ENCODE peak calls at places on chromosome 14, in nine cellular contexts. Q, L, C, J, U, Z, A, N and M are unnamed samples.

GRCh38 chr14:76256545-76256944 is 104.8 kb downstream of the GPATCH2L start:
- DNase-seq in Z (no peak), C (no peak), L (peak), N (no peak), A (no peak), J (no peak), U (no peak), Q (no peak), M (no peak)

GRCh38 chr14:87989613-87990299 is 3.2 kb downstream of the GALC start:
- DNase-seq in N (no peak), Z (no peak), A (no peak), C (no peak), J (no peak), U (no peak), Q (no peak), L (no peak), M (no peak)

GRCh38 chr14:69268763-69269162 is 8.8 kb downstream of the GALNT16 start:
- DNase-seq in A (no peak), U (peak), C (peak), Z (peak), N (no peak), L (peak), Q (no peak), J (peak), M (peak)

GRCh38 chr14:100861188-100861936 is 35.4 kb downstream of the MEG3 start:
- DNase-seq in L (peak), Q (peak), J (no peak), U (no peak), N (no peak), C (no peak), Z (peak), A (no peak), M (peak)

GRCh38 chr14:52073251-52073650 is 4.4 kb upstream of the NID2 start:
- DNase-seq in U (no peak), J (peak), N (no peak), C (peak), A (no peak), Z (peak), Q (no peak), L (no peak), M (no peak)

GRCh38 chr14:34426313-34427295 is 35.4 kb downstream of the SPTSSA start:
- DNase-seq in N (no peak), C (no peak), L (no peak), A (no peak), U (no peak), Q (peak), Z (no peak), J (no peak), M (no peak)

GRCh38 chr14:51547260-51547659 is 104.5 kb upstream of the FRMD6 start:
- DNase-seq in J (peak), L (peak), U (peak), C (peak), N (no peak), Q (no peak), A (no peak), Z (peak), M (peak)

GRCh38 chr14:34750670-34751069 is 36.3 kb upstream of the CFL2 start:
- DNase-seq in C (peak), Z (peak), U (peak), L (peak), A (no peak), J (peak), N (no peak), Q (no peak), M (peak)

GRCh38 chr14:100748944-100749343 is 22.3 kb downstream of the DLK1 start:
- DNase-seq in Q (no peak), Z (no peak), C (no peak), A (no peak), N (peak), L (no peak), U (no peak), J (no peak), M (no peak)

GRCh38 chr14:30974628-30975027 is 50.8 kb upstream of the AP4S1 start:
- DNase-seq in C (peak), Q (no peak), Z (peak), L (peak), U (peak), A (no peak), J (peak), N (no peak), M (peak)

GRCh38 chr14:46451800-46452199 is 199.8 kb downstream of the RPL10L start:
- DNase-seq in L (no peak), A (no peak), Z (no peak), Q (no peak), C (no peak), N (no peak), J (no peak), U (no peak), M (no peak)

GRCh38 chr14:52312872-52313492 is 1.1 kb upstream of the PTGER2 start:
- DNase-seq in L (peak), A (no peak), Q (no peak), N (no peak), J (peak), U (no peak), C (peak), Z (no peak), M (no peak)

GRCh38 chr14:36477266-36477665 is 42.8 kb downstream of the NKX2-1 start:
- DNase-seq in U (no peak), A (no peak), C (no peak), J (no peak), Q (no peak), L (no peak), N (peak), Z (no peak), M (no peak)

GRCh38 chr14:105151838-105152793 is 16.5 kb downstream of the JAG2 start:
- DNase-seq in A (no peak), Q (no peak), N (peak), L (no peak), U (no peak), Z (no peak), C (no peak), J (no peak), M (no peak)

GRCh38 chr14:20803221-20803620 is 577 bp upstream of the RNASE1 start:
- DNase-seq in Z (no peak), A (no peak), N (no peak), C (no peak), Q (no peak), J (no peak), U (no peak), L (no peak), M (no peak)

DNA sequence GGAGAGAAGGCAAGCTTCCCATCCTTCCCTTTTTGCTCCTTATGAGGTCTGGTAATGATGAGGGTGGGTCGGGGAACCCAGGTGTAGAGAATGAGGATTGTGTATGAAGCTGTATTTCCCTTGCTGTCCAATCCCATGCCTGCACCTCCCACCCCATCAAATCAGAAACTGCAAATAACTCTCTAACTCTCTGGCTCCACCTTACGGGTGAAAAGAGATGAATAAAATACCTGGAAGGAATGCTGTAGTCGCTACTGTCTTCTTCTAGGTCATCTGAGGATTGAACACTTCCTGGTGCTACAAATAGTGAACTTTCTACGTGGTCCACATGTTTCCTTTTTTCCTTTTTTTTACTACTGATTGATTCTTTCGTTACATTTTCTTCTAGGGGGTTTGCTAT is 38.9 kb upstream of the DICER1 start:
- DNase-seq in L (no peak), Z (peak), N (peak), C (no peak), J (no peak), U (no peak), A (peak), Q (no peak), M (no peak)
- TF ChIP-seq CTCF in L (peak), Z (peak), N (peak), C (peak), J (no peak), U (no peak), A (peak), Q (no peak), M (peak)

GRCh38 chr14:50000215-50001145 is 107.6 kb downstream of the ARF6 start:
- DNase-seq in J (peak), A (peak), Q (peak), Z (peak), N (peak), C (peak), U (peak), L (peak), M (peak)
- H3K4me3 ChIP-seq in J (no peak), A (peak), Q (no peak), Z (peak), N (peak), C (peak), U (peak), L (peak), M (no peak)

GRCh38 chr14:94412671-94413638 is 24.6 kb upstream of the SERPINA1 start:
- DNase-seq in L (no peak), N (peak), C (no peak), Z (peak), J (peak), A (no peak), U (no peak), Q (no peak), M (no peak)
- TF ChIP-seq CTCF in L (peak), N (peak), C (peak), Z (peak), J (peak), A (peak), U (peak), Q (no peak), M (peak)

DNA sequence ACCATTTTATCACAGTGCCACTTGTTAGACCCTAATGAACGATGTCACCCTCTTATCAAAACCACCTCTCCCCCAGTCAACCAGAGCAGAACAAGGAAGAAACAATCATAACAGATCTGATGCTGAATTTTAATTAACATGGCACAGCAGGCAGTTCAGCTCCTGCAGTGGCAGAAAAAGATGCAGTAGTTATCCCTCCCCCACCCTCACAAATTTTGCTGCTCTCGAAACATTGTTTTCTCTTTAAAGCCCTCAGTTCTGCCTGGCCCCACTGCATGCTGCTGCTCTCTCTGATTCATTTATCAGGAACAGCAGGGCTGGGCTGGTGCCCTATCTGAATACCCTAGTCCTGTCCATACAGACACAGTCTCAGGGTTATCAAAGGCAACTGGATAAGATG is 12.3 kb downstream of the CCDC175 start:
- DNase-seq in Q (no peak), U (no peak), L (no peak), A (no peak), Z (no peak), C (no peak), N (peak), J (no peak), M (no peak)
- H3K4me3 ChIP-seq in Q (no peak), U (no peak), L (no peak), A (no peak), Z (no peak), C (no peak), N (no peak), J (no peak), M (no peak)

DNA sequence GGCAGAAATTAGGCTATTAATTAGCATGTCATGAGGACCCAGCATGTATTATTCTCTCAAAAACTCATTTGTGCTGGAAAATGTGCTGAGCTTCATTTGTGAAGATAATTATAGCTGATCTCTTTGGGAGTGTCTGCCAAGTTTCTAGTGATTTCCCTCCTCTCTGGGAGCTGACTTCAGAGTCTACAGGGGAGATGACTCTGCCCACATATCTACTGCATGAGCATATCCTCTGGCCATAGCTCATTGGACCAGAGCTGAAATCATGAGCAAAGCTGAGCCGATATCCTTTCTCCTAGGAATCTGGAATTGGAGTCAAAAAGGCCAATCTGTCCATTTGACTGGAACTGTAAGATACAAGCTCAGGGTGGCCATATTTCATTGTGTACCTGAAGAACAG is 5.9 kb downstream of the CCDC198 start:
- DNase-seq in C (peak), J (no peak), A (no peak), Z (peak), L (peak), N (no peak), Q (no peak), U (peak), M (peak)
- TF ChIP-seq CTCF in C (no peak), J (no peak), A (no peak), Z (no peak), L (no peak), N (no peak), Q (no peak), U (no peak), M (no peak)

GRCh38 chr14:74945261-74945851 is 10.0 kb downstream of the PGF start:
- DNase-seq in Z (no peak), C (no peak), A (peak), L (peak), N (peak), U (no peak), Q (peak), J (peak), M (no peak)

GRCh38 chr14:74947353-74948227 is 7.8 kb downstream of the PGF start:
- DNase-seq in U (no peak), Q (no peak), L (no peak), J (no peak), C (no peak), Z (no peak), A (no peak), N (no peak), M (no peak)

GRCh38 chr14:74948228-74949175 is 6.9 kb downstream of the PGF start:
- DNase-seq in L (no peak), N (no peak), Z (no peak), A (no peak), J (no peak), C (no peak), Q (no peak), U (no peak), M (no peak)

GRCh38 chr14:74946659-74947281 is 8.6 kb downstream of the PGF start:
- DNase-seq in U (no peak), C (no peak), Z (no peak), J (peak), A (no peak), L (no peak), N (no peak), Q (no peak), M (no peak)

DNA sequence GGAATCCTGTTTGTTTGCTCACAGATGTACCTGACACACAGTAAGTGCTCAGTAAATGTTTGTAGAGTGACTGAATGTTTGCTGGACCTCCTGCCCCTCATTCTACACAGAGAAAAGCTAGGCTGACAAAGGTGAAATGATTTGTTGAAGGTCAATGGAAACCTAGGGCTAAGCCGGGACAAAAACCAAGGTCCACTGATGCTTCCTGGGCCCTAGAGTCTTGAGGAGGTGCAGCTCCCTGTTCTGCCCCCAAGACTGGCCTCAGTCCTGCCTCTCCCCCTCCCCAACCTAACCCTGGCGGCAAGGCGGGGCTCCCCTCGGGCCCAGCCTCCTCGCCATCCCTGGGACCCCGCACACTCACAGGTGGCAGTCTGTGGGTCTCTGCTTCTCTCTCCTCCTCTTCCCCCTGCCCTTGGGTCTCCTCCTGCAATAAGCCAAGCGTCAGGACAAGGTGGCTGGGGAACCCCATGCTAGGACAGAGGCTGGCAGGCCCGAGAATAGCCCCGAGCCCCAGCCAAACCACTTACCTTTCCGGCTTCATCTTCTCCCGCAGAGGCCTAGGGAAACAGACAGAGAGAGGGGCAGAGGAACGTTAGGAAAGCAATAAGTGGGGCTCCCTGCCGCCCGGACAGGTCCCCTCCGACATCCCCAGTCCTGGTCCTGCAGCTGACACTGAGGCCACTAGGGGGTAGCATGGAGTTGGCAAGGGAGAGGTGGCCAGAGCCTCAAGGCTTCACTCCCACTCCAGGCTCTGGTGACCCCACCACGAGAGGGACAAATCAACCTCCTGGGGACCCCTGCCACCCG is 9.3 kb downstream of the PGF start:
- DNase-seq in Z (peak), L (peak), A (peak), C (peak), Q (peak), U (peak), J (peak), N (peak), M (peak)
- H3K4me3 ChIP-seq in Z (no peak), L (peak), A (no peak), C (no peak), Q (no peak), U (no peak), J (no peak), N (no peak), M (no peak)

GRCh38 chr14:58947816-58948440 is 240.5 kb upstream of the DAAM1 start:
- DNase-seq in L (peak), C (no peak), N (peak), Q (no peak), U (no peak), J (peak), Z (peak), A (no peak), M (peak)
- TF ChIP-seq CTCF in L (peak), C (no peak), N (peak), Q (no peak), U (no peak), J (peak), Z (peak), A (peak), M (no peak)

GRCh38 chr14:99191663-99192621 is 80.1 kb downstream of the BCL11B start:
- DNase-seq in Z (peak), J (peak), A (no peak), L (peak), U (peak), C (peak), Q (peak), N (no peak), M (peak)

GRCh38 chr14:99192823-99193222 is 79.2 kb downstream of the BCL11B start:
- DNase-seq in L (no peak), N (no peak), Q (no peak), Z (no peak), C (no peak), A (no peak), U (no peak), J (no peak), M (no peak)

GRCh38 chr14:99189201-99189801 is 82.7 kb downstream of the BCL11B start:
- DNase-seq in Q (no peak), L (no peak), Z (no peak), A (no peak), U (no peak), J (no peak), N (no peak), C (no peak), M (no peak)

GRCh38 chr14:99188721-99189120 is 83.3 kb downstream of the BCL11B start:
- DNase-seq in Q (no peak), L (no peak), C (no peak), Z (no peak), J (no peak), A (no peak), N (peak), U (no peak), M (no peak)

DNA sequence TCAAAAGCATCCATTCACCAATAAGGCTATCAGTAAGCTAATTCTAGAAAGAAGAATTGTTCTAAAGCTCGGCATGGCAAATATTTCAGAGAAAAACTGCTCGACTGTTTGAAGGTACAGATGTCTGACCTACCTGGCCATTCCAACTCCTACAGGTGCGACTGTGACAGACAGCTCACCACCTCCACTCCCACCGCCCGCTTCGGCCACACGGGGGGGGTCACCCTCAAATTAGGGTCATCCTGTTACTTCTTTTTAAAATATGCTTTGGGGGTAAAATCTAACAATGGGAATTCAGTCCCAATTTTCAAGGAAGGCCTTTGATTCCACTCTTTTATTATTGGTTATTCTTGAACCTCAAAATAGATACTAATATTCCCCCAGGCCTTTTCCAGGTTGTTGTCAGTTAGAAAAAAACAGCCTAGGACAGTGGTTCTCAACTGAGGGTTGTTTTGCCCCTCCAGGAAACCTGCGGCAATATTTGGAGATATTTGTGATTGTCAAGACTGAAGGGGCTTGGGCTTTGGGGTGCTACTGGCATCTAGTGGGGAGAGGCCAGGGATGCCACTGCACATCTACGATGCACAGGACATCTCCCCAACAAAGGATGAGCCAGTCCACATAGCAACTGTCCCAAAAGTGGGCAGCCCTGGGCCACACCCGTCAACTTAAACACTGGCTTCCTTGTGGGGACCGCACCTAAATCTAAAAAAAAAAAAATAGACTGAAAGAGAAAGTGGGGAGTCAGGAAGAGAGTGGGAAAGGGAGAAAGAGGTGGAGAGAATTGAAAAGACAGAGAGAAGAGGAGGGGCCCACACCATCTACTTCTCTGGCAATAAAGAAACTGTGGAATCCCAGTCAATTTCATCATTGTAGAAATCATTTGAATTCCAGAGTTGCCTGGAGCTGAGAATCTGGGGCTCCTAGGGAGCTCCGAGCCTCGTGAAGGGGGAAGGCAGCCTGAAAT is 81.0 kb downstream of the BCL11B start:
- DNase-seq in A (no peak), L (no peak), N (no peak), Z (no peak), J (no peak), U (no peak), Q (no peak), C (no peak), M (no peak)
- H3K4me3 ChIP-seq in A (no peak), L (no peak), N (no peak), Z (no peak), J (no peak), U (no peak), Q (no peak), C (peak), M (no peak)